ENCODE peak calls at places on chromosomes 12 and 14, in five cellular contexts. A is IMR-90, F is A549, U is K562, X is GM12878. T is an unnamed sample.
A peak's percentile ranks its signal among the peaks of the same experiment; 100 is the strongest.

GRCh38 chr12:107651867-107652449 is 33.6 kb upstream of the PWP1 start:
- DNase-seq in A (peak; percentile 19), F (no peak), U (no peak), X (no peak), T (no peak)

GRCh38 chr12:4272014-4272975 is 1.3 kb upstream of the CCND2 start:
- DNase-seq in A (peak; percentile 6), F (no peak), U (peak; percentile 85), X (peak; percentile 74), T (peak; percentile 47)

GRCh38 chr12:93616584-93617101 is 44.2 kb downstream of the SOCS2 start:
- DNase-seq in A (peak; percentile 81), F (peak; percentile 11), U (no peak), X (no peak), T (no peak)

GRCh38 chr14:99277534-99277933 is 5.5 kb upstream of the BCL11B start:
- DNase-seq in A (no peak), F (no peak), U (no peak), X (no peak), T (no peak)

GRCh38 chr12:24948816-24949722 is at the start of gene BCAT1:
- DNase-seq in A (peak; percentile 88), F (peak; percentile 65), U (peak; percentile 92), X (no peak), T (peak; percentile 64)

GRCh38 chr12:1530592-1531159 is 63.7 kb downstream of the FBXL14 start:
- DNase-seq in A (no peak), F (no peak), U (no peak), X (no peak), T (peak; percentile 41)

GRCh38 chr12:46177020-46177419 is 91.8 kb downstream of the SLC38A1 start:
- DNase-seq in A (no peak), F (no peak), U (no peak), X (peak; percentile 56), T (no peak)

GRCh38 chr14:89508863-89509262 is 91.8 kb upstream of the FOXN3 start:
- DNase-seq in A (no peak), F (no peak), U (no peak), X (no peak), T (no peak)

GRCh38 chr12:109329710-109330109 is 18.0 kb upstream of the MYO1H start:
- DNase-seq in A (no peak), F (no peak), U (no peak), X (no peak), T (no peak)

GRCh38 chr12:106831699-106832098 is 57.2 kb downstream of the RIC8B start:
- DNase-seq in A (no peak), F (no peak), U (peak; percentile 24), X (no peak), T (no peak)

GRCh38 chr12:55188974-55189556 is 31.8 kb upstream of the OR10A7 start:
- DNase-seq in A (peak; percentile 76), F (peak; percentile 43), U (peak; percentile 86), X (peak; percentile 53), T (peak; percentile 35)

GRCh38 chr12:101328917-101329316 is 49.0 kb downstream of the UTP20 start:
- DNase-seq in A (no peak), F (no peak), U (no peak), X (no peak), T (no peak)

GRCh38 chr14:89455412-89455811 is 38.4 kb upstream of the FOXN3 start:
- DNase-seq in A (no peak), F (no peak), U (peak; percentile 55), X (no peak), T (no peak)

GRCh38 chr12:132439333-132439904 is 50.5 kb upstream of the FBRSL1 start:
- DNase-seq in A (no peak), F (no peak), U (no peak), X (no peak), T (no peak)

GRCh38 chr12:40587416-40587815 is 104.8 kb upstream of the CNTN1 start:
- DNase-seq in A (no peak), F (no peak), U (no peak), X (no peak), T (no peak)

GRCh38 chr12:93892431-93893210 is 215.4 kb downstream of the CRADD start:
- DNase-seq in A (no peak), F (no peak), U (no peak), X (no peak), T (no peak)

GRCh38 chr12:86948851-86949250 is 692.7 kb upstream of the MGAT4C start:
- DNase-seq in A (peak; percentile 17), F (no peak), U (no peak), X (no peak), T (no peak)

GRCh38 chr14:94121485-94121884 is 7.9 kb downstream of the IFI27L2 start:
- DNase-seq in A (no peak), F (no peak), U (no peak), X (no peak), T (no peak)

GRCh38 chr12:47097276-47097896 is 17.6 kb upstream of the AMIGO2 start:
- DNase-seq in A (peak; percentile 62), F (no peak), U (no peak), X (no peak), T (no peak)

GRCh38 chr12:94770777-94771176 is 120.4 kb upstream of the TMCC3 start:
- DNase-seq in A (no peak), F (no peak), U (no peak), X (no peak), T (no peak)

GRCh38 chr12:20474443-20474842 is 106.1 kb downstream of the PDE3A start:
- DNase-seq in A (peak; percentile 8), F (no peak), U (no peak), X (no peak), T (no peak)

GRCh38 chr12:112868459-112869041 is 38.2 kb upstream of the OAS1 start:
- DNase-seq in A (no peak), F (no peak), U (peak; percentile 4), X (no peak), T (no peak)

GRCh38 chr12:64670856-64671639 is 60.8 kb downstream of the RASSF3 start:
- DNase-seq in A (peak; percentile 69), F (no peak), U (peak; percentile 48), X (no peak), T (no peak)

GRCh38 chr14:99348816-99349609 is 77.0 kb upstream of the BCL11B start:
- DNase-seq in A (no peak), F (no peak), U (no peak), X (no peak), T (no peak)

GRCh38 chr12:113463746-113464743 is 7.6 kb downstream of the LHX5 start:
- DNase-seq in A (no peak), F (no peak), U (no peak), X (no peak), T (no peak)

GRCh38 chr14:31880935-31881334 is 196.2 kb upstream of the ARHGAP5 start:
- DNase-seq in A (peak; percentile 90), F (peak; percentile 8), U (no peak), X (no peak), T (no peak)

GRCh38 chr14:89418976-89419375 is 1.9 kb upstream of the FOXN3 start:
- DNase-seq in A (no peak), F (no peak), U (no peak), X (no peak), T (no peak)

GRCh38 chr12:12240671-12241345 is 26.0 kb downstream of the LRP6 start:
- DNase-seq in A (peak; percentile 66), F (no peak), U (no peak), X (no peak), T (no peak)

GRCh38 chr12:26176725-26177124 is 18.6 kb upstream of the SSPN start:
- DNase-seq in A (no peak), F (no peak), U (no peak), X (no peak), T (no peak)

GRCh38 chr12:3135522-3136461 is 58.6 kb downstream of the TSPAN9 start:
- DNase-seq in A (peak; percentile 80), F (peak; percentile 89), U (peak; percentile 67), X (peak; percentile 20), T (peak; percentile 88)

GRCh38 chr12:12172106-12172511 is 94.7 kb downstream of the LRP6 start:
- DNase-seq in A (peak; percentile 21), F (no peak), U (no peak), X (peak; percentile 90), T (no peak)

GRCh38 chr14:48323655-48324054 is 648.2 kb upstream of the MDGA2 start:
- DNase-seq in A (peak; percentile 60), F (no peak), U (no peak), X (no peak), T (no peak)

GRCh38 chr14:20332946-20333782 is at the start of gene CCNB1IP1:
- DNase-seq in A (peak; percentile 91), F (peak; percentile 95), U (peak; percentile 89), X (peak; percentile 87), T (peak; percentile 79)
- TF ChIP-seq BHLHE40 in A (no peak), F (no peak), U (no peak), X (no peak), T (no peak)

GRCh38 chr14:103775506-103775905 is 59.9 kb downstream of the ZFYVE21 start:
- DNase-seq in A (no peak), F (no peak), U (no peak), X (no peak), T (no peak)
- TF ChIP-seq BHLHE40 in A (no peak), F (no peak), U (no peak), X (no peak), T (no peak)

DNA sequence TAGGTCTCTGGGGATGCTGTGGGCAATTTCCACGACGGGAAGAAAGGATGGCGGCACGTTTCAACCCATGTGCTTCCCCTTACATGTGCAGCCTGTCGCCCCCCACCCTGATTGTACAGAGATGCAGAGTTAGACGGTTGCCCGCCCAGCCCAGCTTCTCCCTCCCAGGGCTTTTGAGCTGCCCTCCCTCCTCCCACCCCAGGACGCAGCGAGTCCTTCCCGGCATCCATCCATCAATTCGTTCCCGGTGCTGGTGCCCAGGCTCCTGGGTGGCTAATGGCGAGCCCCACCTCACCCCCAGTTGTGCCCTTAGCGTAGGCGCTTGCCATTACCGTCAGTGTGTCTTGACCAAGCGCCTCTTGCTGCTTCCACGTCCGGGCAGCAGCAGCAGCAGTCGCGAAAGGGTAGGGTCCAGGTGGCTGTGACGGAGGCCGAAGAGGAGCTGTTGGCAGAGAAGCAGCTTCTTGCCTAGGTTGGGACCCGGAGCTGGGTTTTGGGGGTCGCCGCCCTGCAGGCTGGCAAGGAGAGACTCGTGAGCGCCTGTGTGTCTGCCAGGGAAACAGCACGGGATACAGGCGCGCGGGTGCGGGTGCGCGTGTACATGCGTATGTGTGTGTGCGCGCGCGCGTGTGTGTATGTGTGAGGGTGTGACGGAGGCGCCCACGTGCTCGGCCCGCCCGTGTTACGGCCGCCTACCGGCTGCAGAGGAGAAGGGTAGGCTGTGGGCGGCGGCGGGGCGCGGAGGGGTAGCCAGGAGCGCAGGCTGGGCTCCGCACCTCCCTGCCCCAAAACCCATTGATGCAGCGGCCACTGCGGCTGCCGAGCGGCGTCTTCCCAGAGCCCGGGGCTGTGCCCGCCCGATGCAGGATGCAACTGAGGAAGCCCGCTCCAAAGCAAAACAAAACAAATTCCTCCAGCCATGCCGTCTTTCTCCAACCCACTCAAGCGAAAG is at the start of gene SLC6A15:
- DNase-seq in A (peak; percentile 46), F (peak; percentile 53), U (no peak), X (no peak), T (peak; percentile 82)
- TF ChIP-seq BHLHE40 in A (no peak), F (no peak), U (no peak), X (no peak), T (no peak)

DNA sequence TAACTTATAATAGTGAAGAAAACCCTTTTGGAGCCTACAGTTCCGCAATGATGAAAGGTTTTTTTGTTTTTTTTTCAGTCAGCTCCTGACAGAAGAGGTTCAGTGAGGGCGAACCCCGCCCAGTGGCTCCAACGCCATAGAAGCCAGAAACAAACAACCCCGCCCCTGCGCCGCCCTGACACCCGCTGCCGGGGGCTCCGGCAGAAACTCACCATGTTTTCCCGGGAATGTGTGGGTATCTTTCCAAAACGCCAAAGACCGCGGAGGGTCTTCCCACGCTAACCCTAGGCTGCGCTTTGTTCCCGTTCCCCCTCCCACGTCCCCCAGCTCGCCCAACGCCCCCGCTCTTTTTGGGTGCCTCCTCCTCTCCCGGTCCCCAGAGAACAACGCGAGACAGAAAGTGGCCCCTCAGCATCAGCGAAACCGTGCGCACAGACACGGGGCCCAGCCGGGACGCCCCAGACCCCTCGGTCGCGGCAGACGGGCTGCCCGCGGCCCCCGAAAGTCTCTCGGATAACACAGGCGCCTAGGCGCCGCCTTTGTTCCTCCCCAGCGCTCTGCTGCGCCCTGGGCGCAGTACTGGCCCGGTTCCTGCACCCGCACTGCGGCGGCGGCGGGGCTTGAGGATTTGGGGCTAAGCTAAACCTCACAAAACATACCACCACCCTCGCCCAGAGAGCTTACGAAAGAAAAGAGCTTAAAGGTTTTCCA is 520 bp downstream of the TUBA1A start:
- DNase-seq in A (peak; percentile 42), F (peak; percentile 64), U (peak; percentile 80), X (no peak), T (peak; percentile 63)
- TF ChIP-seq BHLHE40 in A (no peak), F (no peak), U (no peak), X (no peak), T (no peak)